ENCODE peak calls at places on chromosomes 16 and 17, in four cellular contexts. S, O, R and Z are unnamed samples.

GRCh38 chr16:85083051-85083639 is 29.1 kb downstream of the CIBAR2 start:
- DNase-seq in S (no peak), O (no peak), R (no peak), Z (no peak)

GRCh38 chr16:86029131-86029741 is 130.3 kb downstream of the IRF8 start:
- DNase-seq in S (peak), O (no peak), R (no peak), Z (peak)

GRCh38 chr17:77662796-77663195 is 295.7 kb upstream of the TNRC6C start:
- DNase-seq in S (no peak), O (no peak), R (no peak), Z (peak)

GRCh38 chr16:68345351-68345810 is 34.6 kb downstream of the PRMT7 start:
- DNase-seq in S (no peak), O (no peak), R (no peak), Z (no peak)

GRCh38 chr16:2026461-2027023 is at the start of gene NHERF2:
- DNase-seq in S (no peak), O (no peak), R (peak), Z (no peak)

GRCh38 chr16:74700206-74701040 is at the start of gene MLKL:
- DNase-seq in S (peak), O (peak), R (peak), Z (peak)

GRCh38 chr16:61957075-61957474 is 79.2 kb downstream of the CDH8 start:
- DNase-seq in S (no peak), O (no peak), R (no peak), Z (no peak)

GRCh38 chr17:50785942-50786570 is 18.7 kb upstream of the ANKRD40CL start:
- DNase-seq in S (peak), O (no peak), R (peak), Z (no peak)

GRCh38 chr17:79707931-79708891 is 22.5 kb upstream of the ENPP7 start:
- DNase-seq in S (no peak), O (peak), R (peak), Z (no peak)

GRCh38 chr17:17419621-17420020 is 57.2 kb upstream of the MED9 start:
- DNase-seq in S (no peak), O (no peak), R (no peak), Z (peak)

GRCh38 chr17:41278176-41278955 is 2.9 kb downstream of the KRTAP9-7 start:
- DNase-seq in S (no peak), O (no peak), R (no peak), Z (no peak)

GRCh38 chr17:40148527-40148926 is 8.2 kb downstream of the CASC3 start:
- DNase-seq in S (no peak), O (no peak), R (no peak), Z (no peak)

GRCh38 chr17:2683912-2684311 is 27.7 kb downstream of the CLUH start:
- DNase-seq in S (no peak), O (no peak), R (peak), Z (peak)

GRCh38 chr17:63698886-63699637 is 863 bp downstream of the LIMD2 start:
- DNase-seq in S (peak), O (no peak), R (peak), Z (peak)

GRCh38 chr17:21285164-21286065 is 904 bp downstream of the MAP2K3 start:
- DNase-seq in S (peak), O (peak), R (peak), Z (peak)

GRCh38 chr16:86069736-86070298 is 170.9 kb downstream of the IRF8 start:
- DNase-seq in S (no peak), O (no peak), R (no peak), Z (no peak)

GRCh38 chr17:78484300-78485159 is 92.7 kb downstream of the DNAH17 start:
- DNase-seq in S (no peak), O (peak), R (peak), Z (no peak)

GRCh38 chr17:73138541-73139138 is 26.2 kb upstream of the SSTR2 start:
- DNase-seq in S (no peak), O (no peak), R (no peak), Z (no peak)

GRCh38 chr17:80704381-80704819 is 159.8 kb downstream of the RPTOR start:
- DNase-seq in S (no peak), O (no peak), R (peak), Z (no peak)

GRCh38 chr16:24526701-24527470 is 12.5 kb upstream of the RBBP6 start:
- DNase-seq in S (no peak), O (no peak), R (no peak), Z (no peak)

GRCh38 chr17:15285466-15285865 is 20.3 kb upstream of the PMP22 start:
- DNase-seq in S (no peak), O (no peak), R (no peak), Z (no peak)

GRCh38 chr17:79925242-79925957 is 86.2 kb upstream of the CBX4 start:
- DNase-seq in S (peak), O (peak), R (peak), Z (no peak)

GRCh38 chr16:23407436-23408125 is 45.4 kb downstream of the COG7 start:
- DNase-seq in S (no peak), O (no peak), R (no peak), Z (peak)

GRCh38 chr16:67468731-67469130 is 12.2 kb downstream of the ATP6V0D1 start:
- DNase-seq in S (no peak), O (no peak), R (no peak), Z (no peak)

GRCh38 chr17:7220593-7221280 is 999 bp downstream of the ACADVL start:
- DNase-seq in S (no peak), O (peak), R (peak), Z (peak)